ENCODE peak calls at places on chromosomes 13 and 19, in six cellular contexts. M is hepatocyte, B is NCI-H2029, K is hepatic stellate cell, F is AG08396, S is pons. V is an unnamed sample.

GRCh38 chr13:108288741-108289140 is 19.2 kb downstream of the TNFSF13B start:
- DNase-seq in M (no peak), B (no peak), K (no peak), F (no peak), S (no peak), V (no peak)

GRCh38 chr19:56946164-56946563 is 105.6 kb upstream of the PEG3 start:
- DNase-seq in M (no peak), B (no peak), K (no peak), F (no peak), S (no peak), V (no peak)

GRCh38 chr19:16441661-16442071 is 30.1 kb downstream of the EPS15L1 start:
- DNase-seq in M (peak; percentile 48), B (peak; percentile 17), K (no peak), F (no peak), S (no peak), V (no peak)

GRCh38 chr13:30866692-30867669 is 39.1 kb upstream of the MEDAG start:
- DNase-seq in M (no peak), B (no peak), K (no peak), F (no peak), S (no peak), V (no peak)

GRCh38 chr19:48363500-48363809 is 285 bp downstream of the TMEM143 start:
- DNase-seq in M (peak; percentile 43), B (no peak), K (no peak), F (no peak), S (no peak), V (no peak)

GRCh38 chr13:75444016-75444415 is 38.0 kb downstream of the TBC1D4 start:
- DNase-seq in M (no peak), B (no peak), K (no peak), F (no peak), S (no peak), V (no peak)

GRCh38 chr19:47778954-47779351 is 450 bp downstream of the SELENOW start:
- DNase-seq in M (peak; percentile 38), B (no peak), K (no peak), F (no peak), S (peak; percentile 68), V (no peak)

GRCh38 chr13:108495686-108496363 is 133.6 kb upstream of the MYO16 start:
- DNase-seq in M (peak; percentile 21), B (no peak), K (no peak), F (no peak), S (no peak), V (no peak)

GRCh38 chr19:16594131-16594586 is 21.9 kb upstream of the SLC35E1 start:
- DNase-seq in M (no peak), B (no peak), K (no peak), F (no peak), S (no peak), V (peak; percentile 82)

GRCh38 chr13:106446011-106446410 is 89.5 kb downstream of the EFNB2 start:
- DNase-seq in M (no peak), B (no peak), K (no peak), F (no peak), S (no peak), V (no peak)

GRCh38 chr13:99813346-99814095 is 158.0 kb downstream of the ZIC5 start:
- DNase-seq in M (no peak), B (no peak), K (no peak), F (no peak), S (no peak), V (no peak)

GRCh38 chr19:751501-752341 is 809 bp downstream of the MISP start:
- DNase-seq in M (peak; percentile 89), B (no peak), K (peak; percentile 99), F (peak; percentile 99), S (no peak), V (no peak)